ENCODE peak calls at places on chromosomes 4 and X, in eight cellular contexts. J, D, Y, U, H, P, R and I are unnamed samples. For H3K36me3, the result is how much of the 10 kb centered on the place peaks cover.

GRCh38 chr4:42497142-42497541 is 99.9 kb downstream of the SHISA3 start:
- DNase-seq in J (no peak), D (no peak), Y (no peak), U (no peak), H (no peak), P (no peak), R (no peak), I (no peak)

GRCh38 chrX:154541896-154542722 is 4.5 kb downstream of the G6PD start:
- DNase-seq in J (peak), D (no peak), Y (peak), U (peak), H (peak), P (peak), R (peak), I (peak)

GRCh38 chr4:159312236-159312635 is 209.4 kb downstream of the RAPGEF2 start:
- DNase-seq in J (no peak), D (no peak), Y (no peak), U (no peak), H (peak), P (no peak), R (no peak), I (no peak)

GRCh38 chrX:107744868-107745267 is 30.7 kb downstream of the TSC22D3 start:
- DNase-seq in J (no peak), D (no peak), Y (no peak), U (no peak), H (no peak), P (no peak), R (no peak), I (no peak)

GRCh38 chr4:8127051-8127798 is 31.4 kb downstream of the ABLIM2 start:
- DNase-seq in J (peak), D (no peak), Y (no peak), U (no peak), H (no peak), P (no peak), R (no peak), I (no peak)

GRCh38 chrX:15242899-15243555 is 26.9 kb downstream of the ASB9 start:
- DNase-seq in J (no peak), D (peak), Y (no peak), U (no peak), H (peak), P (no peak), R (peak), I (peak)

GRCh38 chr4:165810726-165811125 is 62.3 kb upstream of the TLL1 start:
- DNase-seq in J (no peak), D (no peak), Y (no peak), U (no peak), H (no peak), P (no peak), R (no peak), I (no peak)

GRCh38 chrX:70033348-70033747 is 16.4 kb downstream of the AWAT2 start:
- DNase-seq in J (no peak), D (no peak), Y (no peak), U (no peak), H (peak), P (no peak), R (peak), I (no peak)

GRCh38 chrX:1531106-1531890 is 5.7 kb downstream of the P2RY8 start:
- DNase-seq in J (no peak), D (no peak), Y (no peak), U (no peak), H (no peak), P (no peak), R (no peak), I (no peak)
- H3K36me3 ChIP-seq in J (under half), D (under half), Y (under half), U (under half), H (under half), P (under half), R (under half), I (under half)

GRCh38 chr4:72886602-72887001 is 182.9 kb downstream of the COX18 start:
- DNase-seq in J (no peak), D (no peak), Y (no peak), U (no peak), H (no peak), P (no peak), R (peak), I (no peak)
- TF ChIP-seq CTCF in J (no peak), D (peak), Y (no peak), U (peak), H (peak), P (peak), R (peak), I (peak)

GRCh38 chr4:135274461-135274860 is 1072.9 kb upstream of the PABPC4L start:
- DNase-seq in J (no peak), D (no peak), Y (no peak), U (no peak), H (no peak), P (no peak), R (no peak), I (no peak)
- H3K4me3 ChIP-seq in J (no peak), D (no peak), Y (no peak), U (no peak), H (no peak), P (no peak), R (no peak), I (no peak)

GRCh38 chrX:54178100-54178940 is 4.7 kb downstream of the FAM120C start:
- DNase-seq in J (no peak), D (no peak), Y (no peak), U (no peak), H (peak), P (no peak), R (peak), I (peak)
- H3K36me3 ChIP-seq in J (under half), D (under half), Y (under half), U (under half), H (under half), P (under half), R (under half), I (under half)